ENCODE peak calls at places on chromosomes 6 and 20, in eight cellular contexts. Z is RWPE2; D is mesendoderm; T is CD8-positive, alpha-beta memory T cell; G is GM23248; F is lower leg skin; K is HAP-1; O is lower lobe of right lung. L is an unnamed sample.

GRCh38 chr6:30450908-30451818 is 38.1 kb upstream of the HLA-E start:
- DNase-seq in Z (no peak), D (peak; percentile 17), K (no peak), T (peak; percentile 69), O (peak; percentile 71), G (peak; percentile 73), F (peak; percentile 51), L (peak; percentile 92)

GRCh38 chr6:74964871-74965441 is 240.9 kb downstream of the COL12A1 start:
- DNase-seq in K (no peak), G (no peak), O (no peak), D (peak; percentile 40), T (no peak), F (no peak), Z (no peak), L (peak; percentile 45)

GRCh38 chr6:11130605-11131004 is 19.1 kb upstream of the ERVFRD-1 start:
- DNase-seq in K (no peak), G (no peak), O (no peak), T (no peak), D (no peak), Z (no peak), F (no peak), L (no peak)

GRCh38 chr6:51562198-51562597 is 525.2 kb downstream of the PKHD1 start:
- DNase-seq in T (no peak), D (no peak), G (no peak), Z (no peak), F (no peak), K (no peak), O (no peak), L (peak; percentile 81)

GRCh38 chr20:17625246-17626051 is 55.6 kb downstream of the DSTN start:
- DNase-seq in G (no peak), D (no peak), F (no peak), K (no peak), T (no peak), Z (peak; percentile 61), O (peak; percentile 28), L (no peak)

GRCh38 chr20:25063981-25064380 is 6.0 kb upstream of the ACSS1 start:
- DNase-seq in O (no peak), Z (peak; percentile 26), K (no peak), D (no peak), F (no peak), T (no peak), G (no peak), L (no peak)

GRCh38 chr6:135062735-135063134 is 8.1 kb upstream of the HBS1L start:
- DNase-seq in O (no peak), F (no peak), Z (no peak), D (peak; percentile 23), G (no peak), K (peak; percentile 54), T (no peak), L (no peak)

GRCh38 chr6:102662851-102663250 is 1269.3 kb downstream of the GRIK2 start:
- DNase-seq in G (peak; percentile 0), T (no peak), K (no peak), Z (no peak), O (no peak), F (no peak), D (no peak), L (no peak)

GRCh38 chr20:32539063-32539816 is 45.9 kb downstream of the NOL4L start:
- DNase-seq in F (no peak), O (no peak), G (peak; percentile 20), K (no peak), Z (no peak), T (no peak), D (no peak), L (peak; percentile 59)

GRCh38 chr20:23870461-23870860 is 9.1 kb downstream of the CST5 start:
- DNase-seq in Z (no peak), K (no peak), O (no peak), F (no peak), G (no peak), D (peak; percentile 83), T (no peak), L (no peak)

GRCh38 chr6:154292855-154293519 is 63.6 kb downstream of the IPCEF1 start:
- DNase-seq in O (no peak), G (peak; percentile 74), F (no peak), D (peak; percentile 48), K (no peak), Z (no peak), T (no peak), L (no peak)

GRCh38 chr6:165849539-165850430 is 186.7 kb upstream of the PDE10A start:
- DNase-seq in F (no peak), Z (no peak), O (no peak), G (peak; percentile 11), T (no peak), K (no peak), D (no peak), L (peak; percentile 51)

DNA sequence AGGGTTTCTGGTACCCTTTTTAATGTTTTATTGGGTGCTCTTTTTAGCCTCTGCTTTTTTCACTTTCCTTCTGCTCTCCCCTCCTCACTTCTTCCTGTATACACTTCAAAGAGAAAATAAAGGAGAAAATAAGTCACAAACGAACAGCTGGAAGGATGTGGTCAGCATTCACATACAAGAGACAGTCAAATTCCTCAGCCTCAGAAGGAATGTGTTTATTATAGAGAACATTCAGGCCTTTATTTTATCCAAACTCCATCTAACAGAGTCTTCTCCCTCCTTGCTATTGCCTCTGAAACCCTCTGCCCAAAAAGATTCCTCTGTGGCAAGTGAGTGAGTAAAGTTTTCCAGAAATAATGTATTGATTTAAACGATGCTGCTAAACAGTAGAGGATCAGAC is 490.4 kb downstream of the FRK start:
- DNase-seq in O (no peak), G (no peak), K (no peak), T (no peak), Z (no peak), D (no peak), F (no peak), L (peak; percentile 22)
- H3K4me3 ChIP-seq in O (no peak overlapping the region), G (no peak overlapping the region), K (no peak overlapping the region), T (no peak overlapping the region), Z (no peak overlapping the region), D (no peak overlapping the region), F (no peak overlapping the region), L (no peak overlapping the region)

GRCh38 chr20:62624325-62624690 is 18.0 kb upstream of the SLCO4A1 start:
- DNase-seq in K (peak; percentile 51), D (no peak), Z (no peak), F (no peak), O (no peak), G (no peak), T (no peak), L (no peak)
- H3K4me3 ChIP-seq in K (no peak overlapping the region), D (no peak overlapping the region), Z (no peak overlapping the region), F (no peak overlapping the region), O (peak overlapping the region; percentile 16), G (no peak overlapping the region), T (no peak overlapping the region), L (peak overlapping the region; percentile 46)

GRCh38 chr6:142850653-142851434 is 94.1 kb downstream of the HIVEP2 start:
- DNase-seq in G (peak; percentile 83), K (no peak), D (no peak), F (no peak), Z (no peak), T (peak; percentile 24), O (no peak), L (no peak)

GRCh38 chr6:142846883-142847287 is 98.1 kb downstream of the HIVEP2 start:
- DNase-seq in G (peak; percentile 95), Z (peak; percentile 60), T (no peak), F (peak; percentile 41), K (peak; percentile 18), O (no peak), D (peak; percentile 75), L (no peak)

GRCh38 chr6:142846459-142846831 is 98.5 kb downstream of the HIVEP2 start:
- DNase-seq in Z (no peak), T (no peak), D (peak; percentile 43), O (no peak), F (no peak), K (no peak), G (peak; percentile 80), L (no peak)

GRCh38 chr6:142848156-142848555 is 96.8 kb downstream of the HIVEP2 start:
- DNase-seq in Z (no peak), F (no peak), D (no peak), K (no peak), T (no peak), O (no peak), G (no peak), L (no peak)

DNA sequence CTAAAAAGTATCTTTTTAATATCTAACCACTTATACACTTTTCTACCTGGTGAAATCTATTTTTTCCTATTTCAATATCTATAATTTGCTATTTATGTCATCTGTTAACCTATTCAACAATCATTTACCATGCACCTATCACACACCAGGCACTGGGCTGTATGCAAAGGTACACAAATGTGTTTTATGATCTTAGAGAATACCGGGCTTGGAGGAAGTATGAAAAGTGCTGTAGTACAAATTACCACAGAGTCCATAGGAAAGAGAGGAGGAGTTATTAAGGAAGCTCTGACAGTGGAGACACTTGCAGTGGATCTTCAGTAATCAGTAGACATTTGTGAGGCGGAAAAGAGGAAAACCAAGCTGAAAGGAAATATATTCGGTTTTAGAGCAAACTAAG is 96.0 kb downstream of the HIVEP2 start:
- DNase-seq in T (no peak), G (no peak), K (no peak), F (no peak), D (no peak), Z (no peak), O (no peak), L (no peak)
- H3K4me3 ChIP-seq in T (no peak overlapping the region), G (no peak overlapping the region), K (no peak overlapping the region), F (no peak overlapping the region), D (no peak overlapping the region), Z (no peak overlapping the region), O (no peak overlapping the region), L (no peak overlapping the region)

DNA sequence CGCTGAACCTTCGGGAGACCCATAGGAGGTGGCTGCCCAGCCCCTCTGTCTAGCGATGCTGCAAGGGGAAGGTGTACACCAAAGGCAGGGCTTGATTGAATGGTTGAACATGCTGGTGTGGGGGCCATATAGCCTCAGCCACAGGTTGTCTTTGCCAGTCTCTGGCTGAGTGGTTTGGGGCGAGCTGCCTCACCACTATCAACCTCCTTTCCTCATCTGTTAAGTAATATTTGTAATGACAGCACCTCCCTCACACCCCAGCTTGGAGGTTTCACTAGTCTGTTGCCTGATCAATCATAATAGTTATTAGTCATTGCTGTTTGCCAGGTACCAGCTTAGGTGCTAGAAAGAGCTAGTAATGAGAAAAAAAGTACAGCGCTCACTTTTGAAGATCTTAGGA is 11.8 kb upstream of the ZNF831 start:
- DNase-seq in Z (no peak), K (no peak), T (peak; percentile 42), D (no peak), O (no peak), G (no peak), F (no peak), L (no peak)
- H3K4me3 ChIP-seq in Z (no peak overlapping the region), K (no peak overlapping the region), T (peak overlapping the region; percentile 36), D (no peak overlapping the region), O (no peak overlapping the region), G (no peak overlapping the region), F (no peak overlapping the region), L (no peak overlapping the region)

GRCh38 chr6:3848380-3848779 is 793 bp upstream of the FAM50B start:
- DNase-seq in D (no peak), F (peak; percentile 36), G (peak; percentile 85), T (no peak), Z (no peak), O (no peak), K (no peak), L (no peak)
- H3K4me3 ChIP-seq in D (no peak overlapping the region), F (no peak overlapping the region), G (peak overlapping the region; percentile 63), T (peak overlapping the region; percentile 35), Z (no peak overlapping the region), O (peak overlapping the region; percentile 63), K (no peak overlapping the region), L (no peak overlapping the region)